ENCODE peak calls at places on chromosomes 3 and 15, in eight cellular contexts. Z is NCI-H748 treated with DMSO at 0.1 percent for 48 hours, V is neural progenitor cell, S is NCI-H1048, G is fibroblast of the conjunctiva, K is left lung, W is amniotic stem cell, X is HTR-8/SVneo. Y is an unnamed sample.

GRCh38 chr15:55916666-55917409 is 76.6 kb downstream of the NEDD4 start:
- DNase-seq in Z (no peak), V (peak; percentile 4), S (no peak), G (peak; percentile 76), K (no peak), W (peak; percentile 73), X (no peak), Y (no peak)

GRCh38 chr3:46950661-46951241 is 25.8 kb downstream of the CCDC12 start:
- DNase-seq in Z (no peak), V (no peak), S (no peak), G (no peak), K (no peak), W (no peak), X (no peak), Y (no peak)

GRCh38 chr15:62163847-62164499 is 1.1 kb downstream of the C2CD4B start:
- DNase-seq in Z (no peak), V (peak; percentile 61), S (no peak), G (no peak), K (peak; percentile 81), W (no peak), X (no peak), Y (no peak)

GRCh38 chr15:77569647-77570186 is 63.0 kb downstream of the LINGO1 start:
- DNase-seq in Z (no peak), V (no peak), S (no peak), G (no peak), K (no peak), W (no peak), X (no peak), Y (no peak)

GRCh38 chr15:67133738-67134576 is 68.6 kb downstream of the SMAD3 start:
- DNase-seq in Z (no peak), V (peak; percentile 40), S (no peak), G (no peak), K (no peak), W (no peak), X (no peak), Y (no peak)

GRCh38 chr3:16482770-16483531 is 30.5 kb downstream of the RFTN1 start:
- DNase-seq in Z (peak; percentile 93), V (no peak), S (no peak), G (no peak), K (peak; percentile 67), W (no peak), X (no peak), Y (peak; percentile 55)

GRCh38 chr3:30954431-30954830 is 60.0 kb upstream of the GADL1 start:
- DNase-seq in Z (no peak), V (no peak), S (no peak), G (no peak), K (no peak), W (no peak), X (no peak), Y (no peak)

GRCh38 chr3:127612966-127613365 is 14.8 kb downstream of the MCM2 start:
- DNase-seq in Z (no peak), V (no peak), S (no peak), G (no peak), K (no peak), W (no peak), X (no peak), Y (no peak)

GRCh38 chr15:60591491-60592385 is 112.8 kb upstream of the ICE2 start:
- DNase-seq in Z (no peak), V (peak; percentile 79), S (no peak), G (no peak), K (peak; percentile 83), W (no peak), X (peak; percentile 18), Y (peak; percentile 72)

GRCh38 chr15:100663066-100663465 is 60.7 kb downstream of the ASB7 start:
- DNase-seq in Z (no peak), V (peak; percentile 76), S (no peak), G (no peak), K (no peak), W (no peak), X (peak; percentile 65), Y (no peak)

GRCh38 chr15:37135225-37135624 is 34.9 kb upstream of the MEIS2 start:
- DNase-seq in Z (no peak), V (peak; percentile 20), S (no peak), G (no peak), K (no peak), W (no peak), X (no peak), Y (no peak)

GRCh38 chr3:171810278-171811058 is at the start of gene PLD1:
- DNase-seq in Z (no peak), V (peak; percentile 67), S (peak; percentile 68), G (no peak), K (peak; percentile 97), W (no peak), X (peak; percentile 71), Y (peak; percentile 89)

GRCh38 chr3:62845996-62846395 is 29.2 kb downstream of the CADPS start:
- DNase-seq in Z (no peak), V (no peak), S (no peak), G (no peak), K (no peak), W (no peak), X (no peak), Y (no peak)

GRCh38 chr3:62132027-62132590 is 241.2 kb downstream of the FEZF2 start:
- DNase-seq in Z (no peak), V (no peak), S (no peak), G (no peak), K (no peak), W (no peak), X (no peak), Y (no peak)

GRCh38 chr3:184718431-184718830 is 6.6 kb upstream of the MAGEF1 start:
- DNase-seq in Z (no peak), V (no peak), S (no peak), G (no peak), K (no peak), W (no peak), X (no peak), Y (no peak)

GRCh38 chr3:43870110-43870509 is 179.4 kb downstream of the ABHD5 start:
- DNase-seq in Z (no peak), V (no peak), S (no peak), G (no peak), K (no peak), W (peak; percentile 51), X (peak; percentile 70), Y (peak; percentile 70)

GRCh38 chr15:61318276-61318675 is 89.2 kb upstream of the RORA start:
- DNase-seq in Z (peak; percentile 7), V (no peak), S (no peak), G (no peak), K (no peak), W (no peak), X (no peak), Y (no peak)

Y was measured in aorta.